ENCODE peak calls at places on chromosomes 3 and 15, in six cellular contexts. C is Peyer's patch, F is tibial artery, V is neuronal stem cell, I is uterus, J is fibroblast of lung. D is an unnamed sample. For H3K36me3, the result is how much of the 10 kb centered on the place peaks cover.

GRCh38 chr3:153162513-153163348 is 705 bp downstream of the RAP2B start:
- DNase-seq in C (peak), F (peak), V (peak), I (peak), J (peak), D (peak)

GRCh38 chr3:122427857-122428471 is 12.1 kb upstream of the WDR5B start:
- DNase-seq in C (no peak), F (no peak), V (no peak), I (no peak), J (no peak), D (peak)

GRCh38 chr15:46456431-46456830 is 821.6 kb downstream of the SQOR start:
- DNase-seq in C (no peak), F (no peak), V (no peak), I (no peak), J (no peak), D (no peak)

GRCh38 chr3:46661776-46662766 is 31.4 kb downstream of the ALS2CL start:
- DNase-seq in C (no peak), F (no peak), V (no peak), I (peak), J (no peak), D (no peak)

GRCh38 chr3:37082317-37082716 is 89.0 kb downstream of the MLH1 start:
- DNase-seq in C (no peak), F (no peak), V (no peak), I (no peak), J (no peak), D (no peak)

GRCh38 chr3:186598108-186598784 is 14.6 kb upstream of the AHSG start:
- DNase-seq in C (no peak), F (no peak), V (no peak), I (peak), J (no peak), D (no peak)

GRCh38 chr15:83714888-83715287 is 61.0 kb downstream of the ADAMTSL3 start:
- DNase-seq in C (no peak), F (no peak), V (no peak), I (no peak), J (no peak), D (no peak)

GRCh38 chr3:160676547-160677303 is at the start of gene ARL14:
- DNase-seq in C (no peak), F (no peak), V (no peak), I (no peak), J (peak), D (no peak)

GRCh38 chr15:71800835-71801745 is 9.3 kb upstream of the NR2E3 start:
- DNase-seq in C (no peak), F (no peak), V (peak), I (peak), J (peak), D (no peak)

GRCh38 chr15:28037969-28038640 is 61.0 kb downstream of the OCA2 start:
- DNase-seq in C (no peak), F (no peak), V (no peak), I (no peak), J (peak), D (no peak)

GRCh38 chr3:43747641-43748040 is 56.9 kb downstream of the ABHD5 start:
- DNase-seq in C (no peak), F (no peak), V (no peak), I (no peak), J (no peak), D (no peak)

GRCh38 chr3:152402698-152403456 is 134.1 kb downstream of the MBNL1 start:
- DNase-seq in C (no peak), F (no peak), V (no peak), I (no peak), J (no peak), D (no peak)

GRCh38 chr3:191387441-191388077 is 57.2 kb upstream of the UTS2B start:
- DNase-seq in C (no peak), F (no peak), V (no peak), I (no peak), J (peak), D (no peak)

GRCh38 chr3:152159328-152159727 is 109.4 kb upstream of the MBNL1 start:
- DNase-seq in C (no peak), F (peak), V (no peak), I (peak), J (peak), D (no peak)

GRCh38 chr3:47841786-47842349 is 38.9 kb downstream of the DHX30 start:
- DNase-seq in C (no peak), F (no peak), V (no peak), I (no peak), J (no peak), D (no peak)

GRCh38 chr3:120450914-120451669 is at the start of gene FSTL1:
- DNase-seq in C (peak), F (peak), V (peak), I (peak), J (peak), D (no peak)

GRCh38 chr3:170171563-170171962 is 10.0 kb downstream of the PHC3 start:
- DNase-seq in C (no peak), F (no peak), V (no peak), I (no peak), J (no peak), D (peak)

GRCh38 chr3:164539215-164539614 is 539.1 kb downstream of the SI start:
- DNase-seq in C (no peak), F (no peak), V (no peak), I (no peak), J (no peak), D (no peak)

GRCh38 chr3:27138562-27138961 is 230.6 kb downstream of the NEK10 start:
- DNase-seq in C (no peak), F (no peak), V (no peak), I (no peak), J (no peak), D (no peak)

GRCh38 chr15:94263341-94264273 is 32.2 kb downstream of the MCTP2 start:
- DNase-seq in C (no peak), F (no peak), V (no peak), I (no peak), J (peak), D (peak)

GRCh38 chr3:53166781-53167291 is 5.8 kb downstream of the PRKCD start:
- DNase-seq in C (no peak), F (peak), V (no peak), I (peak), J (peak), D (no peak)

GRCh38 chr3:164222200-164222599 is 856.1 kb downstream of the SI start:
- DNase-seq in C (no peak), F (no peak), V (no peak), I (no peak), J (no peak), D (no peak)

GRCh38 chr15:99706557-99707303 is 26.5 kb downstream of the LYSMD4 start:
- DNase-seq in C (no peak), F (no peak), V (no peak), I (no peak), J (no peak), D (no peak)

GRCh38 chr3:13539285-13539625 is 9.7 kb upstream of the FBLN2 start:
- DNase-seq in C (no peak), F (no peak), V (no peak), I (no peak), J (peak), D (no peak)

GRCh38 chr15:34729056-34729455 is 25.7 kb downstream of the GJD2 start:
- DNase-seq in C (no peak), F (no peak), V (no peak), I (no peak), J (no peak), D (no peak)

GRCh38 chr3:37132334-37132733 is 42.0 kb downstream of the LRRFIP2 start:
- DNase-seq in C (no peak), F (no peak), V (no peak), I (no peak), J (no peak), D (no peak)

GRCh38 chr15:82146990-82147461 is 101.2 kb upstream of the MEX3B start:
- DNase-seq in C (no peak), F (no peak), V (no peak), I (no peak), J (peak), D (no peak)

GRCh38 chr3:185187391-185187790 is 34.5 kb upstream of the C3orf70 start:
- DNase-seq in C (no peak), F (no peak), V (no peak), I (no peak), J (no peak), D (no peak)

GRCh38 chr15:57931570-57931969 is 133.9 kb downstream of the ALDH1A2 start:
- DNase-seq in C (no peak), F (no peak), V (no peak), I (no peak), J (no peak), D (no peak)

GRCh38 chr3:181623924-181624694 is 87.6 kb upstream of the SOX2 start:
- DNase-seq in C (no peak), F (no peak), V (no peak), I (no peak), J (no peak), D (no peak)

GRCh38 chr15:60708684-60709083 is 229.7 kb upstream of the ICE2 start:
- DNase-seq in C (no peak), F (no peak), V (no peak), I (no peak), J (peak), D (no peak)

GRCh38 chr3:182862159-182862860 is 69.0 kb downstream of the ATP11B start:
- DNase-seq in C (no peak), F (no peak), V (no peak), I (no peak), J (no peak), D (no peak)

GRCh38 chr3:48125026-48125704 is 63.1 kb downstream of the CDC25A start:
- DNase-seq in C (no peak), F (no peak), V (no peak), I (no peak), J (no peak), D (no peak)

GRCh38 chr3:42827654-42828053 is 18.4 kb downstream of the ACKR2 start:
- DNase-seq in C (no peak), F (no peak), V (no peak), I (no peak), J (no peak), D (no peak)

GRCh38 chr3:72625616-72626337 is 222.5 kb downstream of the SHQ1 start:
- DNase-seq in C (no peak), F (no peak), V (no peak), I (no peak), J (peak), D (no peak)

GRCh38 chr3:69784854-69785523 is 45.7 kb downstream of the MITF start:
- DNase-seq in C (no peak), F (peak), V (no peak), I (peak), J (peak), D (no peak)

GRCh38 chr15:63726491-63726890 is 107.3 kb downstream of the HERC1 start:
- DNase-seq in C (no peak), F (no peak), V (no peak), I (no peak), J (no peak), D (no peak)

GRCh38 chr15:63727542-63727941 is 106.2 kb downstream of the HERC1 start:
- DNase-seq in C (no peak), F (no peak), V (no peak), I (no peak), J (no peak), D (no peak)

GRCh38 chr15:63729115-63729884 is 104.4 kb downstream of the HERC1 start:
- DNase-seq in C (no peak), F (no peak), V (no peak), I (no peak), J (no peak), D (no peak)

GRCh38 chr15:63722144-63722543 is 111.6 kb downstream of the HERC1 start:
- DNase-seq in C (no peak), F (no peak), V (no peak), I (no peak), J (no peak), D (no peak)

DNA sequence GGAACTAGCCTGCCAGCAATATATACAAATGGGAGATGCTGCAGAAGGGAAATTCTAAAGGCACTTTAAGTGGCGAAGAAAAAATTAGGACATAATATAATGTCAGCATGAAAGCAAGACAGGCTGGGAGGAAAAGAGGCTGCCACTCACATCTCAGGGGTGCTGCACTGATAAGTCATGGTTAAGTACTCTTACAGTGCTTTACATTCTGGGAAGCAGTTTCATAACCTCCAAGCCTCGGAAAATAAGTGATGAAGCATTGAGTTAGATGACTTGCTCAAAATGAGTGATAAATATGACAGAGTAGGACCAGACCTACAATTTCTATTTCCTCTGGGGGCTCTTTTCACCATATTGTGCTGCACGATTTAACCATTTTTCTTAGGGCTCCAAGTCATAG is 109.0 kb downstream of the HERC1 start:
- DNase-seq in C (no peak), F (no peak), V (no peak), I (no peak), J (no peak), D (no peak)
- H3K4me3 ChIP-seq in C (no peak), F (no peak), V (no peak), I (no peak), J (no peak), D (no peak)

GRCh38 chr3:33810545-33810944 is 12.1 kb downstream of the PDCD6IP start:
- DNase-seq in C (no peak), F (no peak), V (no peak), I (no peak), J (no peak), D (no peak)

GRCh38 chr3:33803894-33804526 is 5.6 kb downstream of the PDCD6IP start:
- DNase-seq in C (no peak), F (no peak), V (no peak), I (no peak), J (no peak), D (no peak)

GRCh38 chr3:33803252-33803651 is 4.8 kb downstream of the PDCD6IP start:
- DNase-seq in C (no peak), F (no peak), V (no peak), I (no peak), J (no peak), D (no peak)

GRCh38 chr3:33807190-33807589 is 8.8 kb downstream of the PDCD6IP start:
- DNase-seq in C (no peak), F (no peak), V (no peak), I (no peak), J (no peak), D (no peak)

DNA sequence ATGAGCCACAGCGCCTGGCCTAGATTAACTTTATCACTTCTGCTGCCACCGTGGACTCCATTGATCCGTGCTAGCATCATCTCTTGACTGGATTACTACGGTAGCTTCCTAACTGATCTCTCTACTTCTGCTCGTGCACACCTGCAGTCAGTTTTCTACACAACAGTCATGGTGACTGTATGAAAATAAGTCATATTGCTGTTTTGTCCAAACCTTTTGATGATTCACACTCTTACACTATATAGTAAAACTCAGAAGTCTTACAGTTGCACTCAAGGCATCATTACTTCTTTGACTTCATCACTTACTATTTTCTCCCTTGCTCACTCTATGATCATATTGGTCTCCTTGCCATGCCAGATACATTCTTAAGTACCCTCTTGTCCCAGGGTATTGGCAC is 10.1 kb downstream of the PDCD6IP start:
- DNase-seq in C (no peak), F (no peak), V (no peak), I (no peak), J (no peak), D (no peak)
- H3K36me3 ChIP-seq in C (under half), F (under half), V (under half), I (under half), J (under half), D (under half)

GRCh38 chr3:126986001-126986400 is 3.1 kb downstream of the PLXNA1 start:
- DNase-seq in C (no peak), F (no peak), V (no peak), I (no peak), J (no peak), D (no peak)

GRCh38 chr3:126983653-126984390 is 907 bp downstream of the PLXNA1 start:
- DNase-seq in C (peak), F (no peak), V (peak), I (no peak), J (peak), D (no peak)

GRCh38 chr3:126987129-126987528 is 4.2 kb downstream of the PLXNA1 start:
- DNase-seq in C (no peak), F (no peak), V (no peak), I (no peak), J (no peak), D (no peak)

GRCh38 chr3:126984391-126985142 is 1.7 kb downstream of the PLXNA1 start:
- DNase-seq in C (no peak), F (no peak), V (no peak), I (no peak), J (no peak), D (no peak)

GRCh38 chr3:126985143-126985985 is 2.4 kb downstream of the PLXNA1 start:
- DNase-seq in C (no peak), F (no peak), V (no peak), I (no peak), J (no peak), D (no peak)
- H3K4me3 ChIP-seq in C (no peak), F (no peak), V (no peak), I (no peak), J (no peak), D (no peak)

GRCh38 chr3:125300416-125300815 is 74.7 kb downstream of the ZNF148 start:
- DNase-seq in C (no peak), F (no peak), V (no peak), I (no peak), J (peak), D (no peak)
- H3K36me3 ChIP-seq in C (under half), F (under half), V (under half), I (under half), J (under half), D (under half)

GRCh38 chr15:90570643-90571042 is 40.9 kb downstream of the CRTC3 start:
- DNase-seq in C (no peak), F (no peak), V (no peak), I (no peak), J (no peak), D (no peak)
- H3K4me3 ChIP-seq in C (no peak), F (no peak), V (no peak), I (no peak), J (no peak), D (no peak)

GRCh38 chr3:138081371-138082084 is 33.9 kb downstream of the DZIP1L start:
- DNase-seq in C (no peak), F (no peak), V (no peak), I (no peak), J (peak), D (no peak)

GRCh38 chr3:138082085-138082991 is 33.1 kb downstream of the DZIP1L start:
- DNase-seq in C (no peak), F (no peak), V (no peak), I (peak), J (peak), D (no peak)

GRCh38 chr3:138078096-138078495 is 37.3 kb downstream of the DZIP1L start:
- DNase-seq in C (no peak), F (no peak), V (no peak), I (no peak), J (no peak), D (no peak)

GRCh38 chr3:138079901-138080300 is 35.5 kb downstream of the DZIP1L start:
- DNase-seq in C (no peak), F (no peak), V (no peak), I (no peak), J (no peak), D (no peak)

DNA sequence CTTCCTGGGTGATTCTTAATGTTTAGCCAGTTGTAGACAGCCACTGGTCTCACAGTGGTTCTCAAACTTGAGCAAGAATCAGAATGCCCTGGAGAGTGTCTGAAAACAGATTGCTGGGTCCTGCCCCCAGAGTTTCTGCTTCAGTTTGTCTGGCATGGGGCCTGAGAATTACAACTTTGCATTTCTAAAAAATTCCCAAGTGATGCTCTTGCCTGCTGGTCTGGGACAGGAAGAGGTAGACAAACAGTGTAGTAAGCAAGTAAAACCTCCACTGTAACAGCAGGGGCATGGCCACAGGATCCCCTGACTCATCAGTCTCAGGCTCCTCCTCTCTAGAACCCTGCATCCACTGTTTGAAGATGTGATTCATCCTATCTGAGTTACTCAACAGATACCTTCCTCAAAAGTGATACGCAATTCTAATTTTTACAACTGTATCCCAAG is 36.5 kb downstream of the DZIP1L start:
- DNase-seq in C (no peak), F (no peak), V (no peak), I (no peak), J (peak), D (no peak)
- H3K36me3 ChIP-seq in C (under half), F (half or more), V (half or more), I (under half), J (under half), D (under half)

GRCh38 chr3:108096506-108097325 is 5.9 kb upstream of the CD47 start:
- DNase-seq in C (no peak), F (no peak), V (no peak), I (no peak), J (no peak), D (no peak)
- H3K4me3 ChIP-seq in C (no peak), F (no peak), V (no peak), I (no peak), J (no peak), D (no peak)

GRCh38 chr15:90435652-90436337 is 47.8 kb downstream of the IQGAP1 start:
- DNase-seq in C (no peak), F (no peak), V (no peak), I (no peak), J (no peak), D (no peak)

GRCh38 chr15:90437516-90437915 is 49.5 kb downstream of the IQGAP1 start:
- DNase-seq in C (no peak), F (no peak), V (no peak), I (no peak), J (no peak), D (no peak)

GRCh38 chr15:90441011-90441410 is 53.0 kb downstream of the IQGAP1 start:
- DNase-seq in C (no peak), F (no peak), V (no peak), I (no peak), J (no peak), D (no peak)

GRCh38 chr15:90439946-90440345 is 51.9 kb downstream of the IQGAP1 start:
- DNase-seq in C (no peak), F (no peak), V (no peak), I (no peak), J (no peak), D (no peak)

DNA sequence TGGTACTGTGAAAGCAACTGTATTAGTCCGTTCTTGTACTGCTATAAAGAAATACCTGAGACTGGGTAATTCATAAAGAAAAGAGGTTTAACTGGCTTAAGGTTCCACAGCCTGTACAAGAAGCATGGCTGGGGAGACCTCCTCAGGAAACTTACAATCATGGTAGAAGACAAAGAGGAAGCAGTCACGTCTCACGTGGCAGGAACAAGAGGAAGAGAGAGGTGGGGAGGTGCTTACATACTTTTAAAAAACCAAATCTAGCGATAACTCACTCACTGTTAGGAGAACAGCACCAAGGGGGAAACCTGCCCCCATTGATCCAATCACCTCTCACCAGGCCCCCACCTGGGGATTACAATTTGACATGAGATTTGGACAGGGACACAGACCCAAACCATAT is 48.9 kb downstream of the IQGAP1 start:
- DNase-seq in C (no peak), F (no peak), V (no peak), I (no peak), J (no peak), D (no peak)
- H3K36me3 ChIP-seq in C (under half), F (under half), V (under half), I (under half), J (under half), D (under half)

D was measured in GM06990.